ENCODE peak calls at places on chromosomes 4 and X, in five cellular contexts. F is A549, M is WTC11, V is K562, K is HepG2. I is an unnamed sample.

GRCh38 chr4:58749206-58749605 is 1639.0 kb upstream of the IGFBP7 start:
- DNase-seq in F (no peak), M (no peak), V (no peak), K (peak), I (no peak)

GRCh38 chrX:38052096-38052495 is 45.7 kb downstream of the SYTL5 start:
- DNase-seq in F (no peak), M (no peak), V (no peak), K (no peak), I (no peak)

GRCh38 chrX:76802698-76803097 is 375.2 kb downstream of the MAGEE1 start:
- DNase-seq in F (peak), M (no peak), V (no peak), K (no peak), I (no peak)

GRCh38 chrX:9327747-9328145 is 137.1 kb upstream of the TBL1X start:
- DNase-seq in F (peak), M (no peak), V (no peak), K (no peak), I (no peak)

GRCh38 chr4:84498203-84499026 is 677 bp downstream of the NKX6-1 start:
- DNase-seq in F (peak), M (peak), V (no peak), K (no peak), I (no peak)

GRCh38 chr4:150570862-150571261 is 11.1 kb upstream of the MAB21L2 start:
- DNase-seq in F (no peak), M (no peak), V (peak), K (no peak), I (no peak)

GRCh38 chr4:168264903-168265302 is 53.6 kb downstream of the DDX60 start:
- DNase-seq in F (no peak), M (no peak), V (no peak), K (no peak), I (no peak)

GRCh38 chr4:34973632-34974312 is 1270.5 kb downstream of the ARAP2 start:
- DNase-seq in F (no peak), M (no peak), V (no peak), K (no peak), I (no peak)

GRCh38 chr4:36056128-36056527 is 188.2 kb downstream of the ARAP2 start:
- DNase-seq in F (no peak), M (no peak), V (no peak), K (no peak), I (no peak)

GRCh38 chr4:150021483-150021882 is 56.8 kb upstream of the DCLK2 start:
- DNase-seq in F (no peak), M (no peak), V (no peak), K (no peak), I (no peak)

GRCh38 chr4:835148-836002 is 9.4 kb upstream of the CPLX1 start:
- DNase-seq in F (no peak), M (no peak), V (no peak), K (peak), I (no peak)

GRCh38 chrX:126557151-126557550 is 4.5 kb upstream of the DCAF12L1 start:
- DNase-seq in F (no peak), M (no peak), V (no peak), K (no peak), I (no peak)

GRCh38 chr4:135601351-135601750 is 1399.8 kb upstream of the PABPC4L start:
- DNase-seq in F (no peak), M (no peak), V (no peak), K (no peak), I (no peak)

GRCh38 chrX:106177106-106177981 is 9.2 kb downstream of the PWWP3B start:
- DNase-seq in F (no peak), M (peak), V (peak), K (no peak), I (no peak)

GRCh38 chrX:104108955-104109354 is 3.4 kb upstream of the ZCCHC18 start:
- DNase-seq in F (no peak), M (no peak), V (no peak), K (no peak), I (no peak)

GRCh38 chrX:104104676-104105075 is 7.6 kb upstream of the ZCCHC18 start:
- DNase-seq in F (no peak), M (no peak), V (no peak), K (no peak), I (no peak)

GRCh38 chrX:104105330-104105729 is 7.0 kb upstream of the ZCCHC18 start:
- DNase-seq in F (no peak), M (no peak), V (no peak), K (no peak), I (no peak)

DNA sequence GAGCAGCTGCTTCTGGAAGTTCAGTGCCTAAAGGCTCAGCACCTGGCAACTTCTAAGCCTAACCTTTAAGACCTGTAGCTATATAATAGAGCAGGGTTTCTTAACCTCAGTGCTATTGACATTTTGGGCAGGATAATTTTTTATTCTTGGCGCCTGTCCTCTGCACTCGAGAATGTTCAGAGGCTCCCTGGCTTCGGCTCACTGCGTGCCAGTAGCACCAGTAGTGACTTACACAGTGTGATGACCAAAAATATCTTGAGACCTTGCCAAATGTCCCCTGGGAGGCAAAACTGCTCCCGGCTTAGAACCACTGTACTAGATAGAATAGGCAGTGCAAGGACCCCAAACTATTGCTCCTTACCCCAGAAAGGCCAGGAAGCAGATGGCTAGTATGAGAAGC is 6.5 kb upstream of the ZCCHC18 start:
- DNase-seq in F (no peak), M (no peak), V (no peak), K (no peak), I (no peak)
- TF ChIP-seq ESRRA in F (no peak), M (no peak), V (no peak), K (no peak), I (no peak)

GRCh38 chr4:112069110-112069509 is 76.1 kb upstream of the FAM241A start:
- DNase-seq in F (no peak), M (no peak), V (no peak), K (no peak), I (no peak)
- TF ChIP-seq ESRRA in F (no peak), M (no peak), V (no peak), K (no peak), I (no peak)

DNA sequence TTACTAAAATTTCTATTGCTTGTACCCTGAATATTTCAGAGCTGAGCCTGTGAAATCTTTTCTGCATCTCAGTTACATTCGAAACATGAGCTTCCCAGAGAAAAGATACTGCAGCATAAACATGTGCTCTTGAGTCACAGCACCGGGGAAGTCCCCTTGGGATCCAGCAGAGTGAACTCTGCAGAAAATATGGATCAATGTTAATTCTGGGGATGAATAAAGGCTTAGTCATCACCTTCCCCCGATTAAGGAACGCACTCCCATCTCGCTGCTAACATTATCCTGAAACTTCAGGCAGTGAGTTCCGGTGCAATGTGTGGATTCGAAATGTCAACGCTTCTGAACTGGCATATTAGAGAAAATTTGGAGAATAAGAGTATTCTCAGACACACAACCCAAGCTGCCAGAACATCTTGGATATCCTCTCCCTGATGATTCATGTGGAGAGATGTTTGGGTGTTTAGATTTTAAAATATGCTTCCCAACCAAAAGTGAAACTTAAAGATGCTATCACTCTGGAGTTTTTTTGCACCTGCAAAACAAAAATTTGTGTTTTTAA is 90.8 kb downstream of the IRF2 start:
- DNase-seq in F (peak), M (no peak), V (no peak), K (peak), I (no peak)
- TF ChIP-seq ESRRA in F (no peak), M (no peak), V (no peak), K (no peak), I (no peak)

GRCh38 chr4:4853371-4853823 is 6.1 kb upstream of the MSX1 start:
- DNase-seq in F (no peak), M (peak), V (no peak), K (no peak), I (no peak)
- TF ChIP-seq ESRRA in F (no peak), M (no peak), V (no peak), K (no peak), I (no peak)

GRCh38 chrX:32533848-32534247 is 677.5 kb downstream of the DMD start:
- DNase-seq in F (no peak), M (no peak), V (no peak), K (no peak), I (no peak)
- TF ChIP-seq ESRRA in F (no peak), M (no peak), V (no peak), K (no peak), I (no peak)

GRCh38 chr4:175339100-175339707 is 421.0 kb downstream of the ADAM29 start:
- DNase-seq in F (no peak), M (no peak), V (no peak), K (no peak), I (no peak)
- TF ChIP-seq ESRRA in F (no peak), M (no peak), V (no peak), K (no peak), I (no peak)

DNA sequence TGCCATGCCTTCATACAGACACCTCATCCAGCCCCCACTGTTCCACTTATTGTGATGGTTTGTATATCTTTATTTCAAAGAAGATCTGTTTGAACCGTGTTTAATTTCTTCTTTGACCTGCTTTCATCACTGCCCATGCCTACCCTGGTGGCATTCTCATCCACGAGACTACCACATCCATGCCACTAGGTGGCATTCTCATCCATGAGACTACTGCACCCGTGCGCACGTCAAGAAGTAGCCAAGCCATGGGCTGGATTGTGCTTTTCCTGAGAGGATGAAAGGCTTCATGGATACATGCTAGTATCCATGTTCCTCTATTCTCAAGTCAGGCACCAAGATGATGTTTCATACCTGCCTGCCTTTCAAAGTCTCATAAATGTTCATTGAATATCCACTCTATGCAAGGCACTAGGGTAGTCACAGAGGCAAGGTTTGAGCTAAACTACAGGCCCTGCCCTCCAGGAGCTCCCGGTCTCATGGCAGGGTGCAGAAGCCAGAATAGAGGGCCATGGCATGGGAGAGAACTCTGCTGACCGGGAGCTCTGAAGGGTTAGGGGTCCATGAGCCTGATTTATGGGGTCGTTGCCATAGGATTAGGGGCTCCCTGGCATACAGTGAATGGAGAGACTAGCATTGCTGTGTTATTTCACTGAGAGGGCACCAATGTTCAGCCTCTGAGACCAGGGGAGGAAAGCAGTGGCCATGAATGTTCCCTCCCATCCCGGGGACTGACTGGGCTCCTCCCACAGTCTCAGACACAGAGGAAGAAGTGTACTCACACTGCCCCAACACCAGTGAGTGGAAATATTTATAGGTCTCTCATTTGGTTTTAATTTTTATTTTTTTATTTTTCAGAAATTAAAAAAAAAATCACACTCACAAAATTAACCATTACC is 24.8 kb upstream of the EOLA2 start:
- DNase-seq in F (peak), M (peak), V (no peak), K (peak), I (peak)
- TF ChIP-seq ESRRA in F (no peak), M (no peak), V (no peak), K (no peak), I (no peak)

GRCh38 chrX:22396408-22396807 is 123.7 kb downstream of the CBLL2 start:
- DNase-seq in F (no peak), M (no peak), V (no peak), K (no peak), I (no peak)
- TF ChIP-seq ESRRA in F (no peak), M (no peak), V (no peak), K (no peak), I (no peak)